ENCODE peak calls at places on chromosomes 6 and 20, in six cellular contexts. B is A549, I is Right ventricle myocardium superior, V is activated T-cell treated with anti-CD3 and anti-CD28 coated beads for 1 hour, K is NCI-H524 treated with DMSO at 0.1 percent for 48 hours, M is foreskin fibroblast. O is an unnamed sample.
A peak's percentile ranks its signal among the peaks of the same experiment; 100 is the strongest.

GRCh38 chr6:35663001-35663400 is 25.7 kb downstream of the FKBP5 start:
- DNase-seq in B (no peak), I (no peak), V (no peak), K (no peak), M (no peak), O (no peak)

GRCh38 chr6:40732878-40733277 is 145.7 kb upstream of the LRFN2 start:
- DNase-seq in B (no peak), I (no peak), V (no peak), K (no peak), M (no peak), O (no peak)

GRCh38 chr6:100161782-100162181 is 167.8 kb upstream of the MCHR2 start:
- DNase-seq in B (no peak), I (no peak), V (no peak), K (no peak), M (no peak), O (no peak)

GRCh38 chr20:34045294-34045693 is 51.6 kb downstream of the RALY start:
- DNase-seq in B (no peak), I (peak; percentile 46), V (no peak), K (no peak), M (no peak), O (no peak)

GRCh38 chr20:5696011-5696559 is 54.1 kb upstream of the SHLD1 start:
- DNase-seq in B (peak; percentile 52), I (peak; percentile 47), V (no peak), K (no peak), M (peak; percentile 90), O (no peak)

GRCh38 chr20:63554361-63555278 is 661 bp downstream of the FNDC11 start:
- DNase-seq in B (no peak), I (no peak), V (no peak), K (no peak), M (no peak), O (no peak)

GRCh38 chr6:34235605-34236422 is 859 bp upstream of the HMGA1 start:
- DNase-seq in B (peak; percentile 58), I (peak; percentile 80), V (peak; percentile 60), K (no peak), M (peak; percentile 95), O (peak; percentile 57)

GRCh38 chr6:35302604-35303218 is 5.1 kb downstream of the DEF6 start:
- DNase-seq in B (no peak), I (peak; percentile 62), V (peak; percentile 75), K (no peak), M (peak; percentile 15), O (no peak)

GRCh38 chr20:61127311-61128044 is 124.6 kb upstream of the CDH4 start:
- DNase-seq in B (peak; percentile 48), I (no peak), V (no peak), K (no peak), M (peak; percentile 65), O (no peak)

GRCh38 chr6:97963148-97963680 is 680.2 kb upstream of the MMS22L start:
- DNase-seq in B (no peak), I (no peak), V (no peak), K (no peak), M (no peak), O (no peak)

GRCh38 chr6:54579011-54579410 is 267.6 kb upstream of the FAM83B start:
- DNase-seq in B (no peak), I (no peak), V (no peak), K (no peak), M (no peak), O (no peak)

GRCh38 chr20:36179170-36179945 is 24.8 kb downstream of the EPB41L1 start:
- DNase-seq in B (no peak), I (no peak), V (no peak), K (no peak), M (no peak), O (no peak)

GRCh38 chr20:54433653-54434052 is 41.7 kb upstream of the DOK5 start:
- DNase-seq in B (no peak), I (no peak), V (no peak), K (no peak), M (no peak), O (no peak)

GRCh38 chr6:2744778-2745177 is 5.9 kb downstream of the MYLK4 start:
- DNase-seq in B (no peak), I (no peak), V (no peak), K (no peak), M (no peak), O (no peak)

GRCh38 chr6:111606620-111607115 is 990 bp upstream of the TRAF3IP2 start:
- DNase-seq in B (no peak), I (no peak), V (no peak), K (no peak), M (no peak), O (no peak)

GRCh38 chr6:147135211-147135672 is 69.0 kb upstream of the STXBP5 start:
- DNase-seq in B (peak; percentile 4), I (no peak), V (no peak), K (no peak), M (peak; percentile 92), O (no peak)

GRCh38 chr6:36623547-36624459 is 29.6 kb downstream of the SRSF3 start:
- DNase-seq in B (peak; percentile 74), I (peak; percentile 91), V (peak; percentile 75), K (no peak), M (peak; percentile 61), O (no peak)

GRCh38 chr6:56374841-56375369 is 127.5 kb upstream of the COL21A1 start:
- DNase-seq in B (no peak), I (no peak), V (no peak), K (no peak), M (peak; percentile 42), O (no peak)

GRCh38 chr6:158808918-158809678 is 10.1 kb downstream of the EZR start:
- DNase-seq in B (no peak), I (no peak), V (no peak), K (no peak), M (no peak), O (no peak)